ENCODE peak calls at places on chromosomes 12 and 14, in five cellular contexts. One of them, this sample, is unnamed.

GRCh38 chr14:89178376-89178775 is 238.7 kb downstream of the FOXN3 start:
- ATAC-seq in left colon: no peak
- ATAC-seq in natural killer cell: no peak
- ATAC-seq in Panc1: no peak
- ATAC-seq in CD8-positive, alpha-beta T cell: no peak
- ATAC-seq in this sample: no peak

GRCh38 chr12:15276088-15276698 is 46.1 kb upstream of the PTPRO start:
- ATAC-seq in CD8-positive, alpha-beta T cell: no peak
- ATAC-seq in left colon: peak
- ATAC-seq in natural killer cell: no peak
- ATAC-seq in Panc1: peak
- ATAC-seq in this sample: no peak

GRCh38 chr14:95421741-95422140 is 94.7 kb downstream of the SYNE3 start:
- ATAC-seq in Panc1: no peak
- ATAC-seq in natural killer cell: no peak
- ATAC-seq in CD8-positive, alpha-beta T cell: no peak
- ATAC-seq in left colon: no peak
- ATAC-seq in this sample: no peak

GRCh38 chr14:79584679-79585078 is 626.6 kb downstream of the DIO2 start:
- ATAC-seq in natural killer cell: no peak
- ATAC-seq in Panc1: no peak
- ATAC-seq in CD8-positive, alpha-beta T cell: no peak
- ATAC-seq in left colon: no peak
- ATAC-seq in this sample: no peak

GRCh38 chr12:115412821-115413220 is 728.8 kb upstream of the TBX3 start:
- ATAC-seq in left colon: no peak
- ATAC-seq in natural killer cell: no peak
- ATAC-seq in CD8-positive, alpha-beta T cell: no peak
- ATAC-seq in Panc1: no peak
- ATAC-seq in this sample: no peak

GRCh38 chr14:69992564-69992963 is 113.3 kb downstream of the SMOC1 start:
- ATAC-seq in left colon: no peak
- ATAC-seq in natural killer cell: no peak
- ATAC-seq in CD8-positive, alpha-beta T cell: no peak
- ATAC-seq in Panc1: no peak
- ATAC-seq in this sample: no peak

GRCh38 chr12:122197612-122197966 is 5.9 kb upstream of the B3GNT4 start:
- ATAC-seq in left colon: no peak
- ATAC-seq in Panc1: no peak
- ATAC-seq in natural killer cell: no peak
- ATAC-seq in CD8-positive, alpha-beta T cell: no peak
- ATAC-seq in this sample: no peak

GRCh38 chr12:56724660-56724988 is 475 bp downstream of the NACA start:
- ATAC-seq in left colon: peak
- ATAC-seq in Panc1: peak
- ATAC-seq in CD8-positive, alpha-beta T cell: no peak
- ATAC-seq in natural killer cell: no peak
- ATAC-seq in this sample: no peak

GRCh38 chr12:120678572-120678971 is 8.4 kb upstream of the MLEC start:
- ATAC-seq in Panc1: no peak
- ATAC-seq in CD8-positive, alpha-beta T cell: no peak
- ATAC-seq in left colon: peak
- ATAC-seq in natural killer cell: no peak
- ATAC-seq in this sample: no peak